ENCODE peak calls at places on chromosome 12, in ten cellular contexts. One of them, this sample, is unnamed.

GRCh38 chr12:121467638-121468403 is 67.9 kb downstream of the RNF34 start:
- DNase-seq in ovary: peak; percentile 36
- DNase-seq in A549: peak; percentile 25
- DNase-seq in body of pancreas: no peak
- DNase-seq in heart left ventricle: no peak
- DNase-seq in spleen: no peak
- DNase-seq in prostate gland: peak; percentile 17
- DNase-seq in tibial nerve: no peak
- DNase-seq in breast epithelium: no peak
- DNase-seq in IMR-90: no peak
- DNase-seq in this sample: no peak

GRCh38 chr12:89098390-89099102 is 253.8 kb downstream of the DUSP6 start:
- DNase-seq in body of pancreas: no peak
- DNase-seq in breast epithelium: no peak
- DNase-seq in tibial nerve: no peak
- DNase-seq in A549: no peak
- DNase-seq in ovary: no peak
- DNase-seq in IMR-90: peak; percentile 7
- DNase-seq in prostate gland: no peak
- DNase-seq in spleen: no peak
- DNase-seq in heart left ventricle: peak; percentile 45
- DNase-seq in this sample: peak; percentile 21

GRCh38 chr12:27289414-27289813 is 43.2 kb upstream of the BMAL2 start:
- DNase-seq in spleen: no peak
- DNase-seq in ovary: no peak
- DNase-seq in IMR-90: peak; percentile 20
- DNase-seq in tibial nerve: no peak
- DNase-seq in breast epithelium: no peak
- DNase-seq in A549: no peak
- DNase-seq in heart left ventricle: no peak
- DNase-seq in prostate gland: no peak
- DNase-seq in body of pancreas: no peak
- DNase-seq in this sample: no peak

GRCh38 chr12:48816148-48816854 is 2.0 kb upstream of the CACNB3 start:
- DNase-seq in prostate gland: peak; percentile 42
- DNase-seq in heart left ventricle: no peak
- DNase-seq in spleen: no peak
- DNase-seq in IMR-90: no peak
- DNase-seq in breast epithelium: no peak
- DNase-seq in body of pancreas: no peak
- DNase-seq in ovary: no peak
- DNase-seq in A549: no peak
- DNase-seq in tibial nerve: no peak
- DNase-seq in this sample: peak; percentile 40

GRCh38 chr12:123748661-123749060 is 13.4 kb upstream of the DNAH10 start:
- DNase-seq in tibial nerve: no peak
- DNase-seq in body of pancreas: no peak
- DNase-seq in IMR-90: peak; percentile 49
- DNase-seq in heart left ventricle: no peak
- DNase-seq in spleen: no peak
- DNase-seq in breast epithelium: no peak
- DNase-seq in A549: no peak
- DNase-seq in ovary: no peak
- DNase-seq in prostate gland: no peak
- DNase-seq in this sample: no peak

GRCh38 chr12:87801860-87802720 is 227.1 kb downstream of the C12orf50 start:
- DNase-seq in breast epithelium: no peak
- DNase-seq in IMR-90: no peak
- DNase-seq in body of pancreas: no peak
- DNase-seq in tibial nerve: no peak
- DNase-seq in prostate gland: no peak
- DNase-seq in spleen: no peak
- DNase-seq in A549: no peak
- DNase-seq in ovary: no peak
- DNase-seq in heart left ventricle: no peak
- DNase-seq in this sample: no peak

GRCh38 chr12:69476276-69477017 is 6.3 kb downstream of the FRS2 start:
- DNase-seq in breast epithelium: no peak
- DNase-seq in tibial nerve: no peak
- DNase-seq in prostate gland: no peak
- DNase-seq in IMR-90: no peak
- DNase-seq in heart left ventricle: no peak
- DNase-seq in A549: no peak
- DNase-seq in ovary: no peak
- DNase-seq in spleen: no peak
- DNase-seq in body of pancreas: no peak
- DNase-seq in this sample: no peak

GRCh38 chr12:121144416-121144914 is 11.8 kb downstream of the P2RX7 start:
- DNase-seq in prostate gland: no peak
- DNase-seq in body of pancreas: no peak
- DNase-seq in spleen: no peak
- DNase-seq in IMR-90: peak; percentile 46
- DNase-seq in tibial nerve: no peak
- DNase-seq in ovary: no peak
- DNase-seq in breast epithelium: no peak
- DNase-seq in heart left ventricle: no peak
- DNase-seq in A549: no peak
- DNase-seq in this sample: no peak

GRCh38 chr12:32995623-32996022 is 99.0 kb upstream of the PKP2 start:
- DNase-seq in tibial nerve: no peak
- DNase-seq in IMR-90: no peak
- DNase-seq in prostate gland: no peak
- DNase-seq in body of pancreas: no peak
- DNase-seq in A549: no peak
- DNase-seq in heart left ventricle: no peak
- DNase-seq in ovary: no peak
- DNase-seq in spleen: no peak
- DNase-seq in breast epithelium: no peak
- DNase-seq in this sample: no peak

GRCh38 chr12:127113945-127114344 is 1153.0 kb upstream of the TMEM132C start:
- DNase-seq in body of pancreas: no peak
- DNase-seq in A549: no peak
- DNase-seq in ovary: no peak
- DNase-seq in breast epithelium: no peak
- DNase-seq in heart left ventricle: no peak
- DNase-seq in prostate gland: no peak
- DNase-seq in spleen: no peak
- DNase-seq in IMR-90: no peak
- DNase-seq in tibial nerve: no peak
- DNase-seq in this sample: no peak

GRCh38 chr12:76450690-76451089 is 102.5 kb upstream of the BBS10 start:
- DNase-seq in spleen: no peak
- DNase-seq in body of pancreas: no peak
- DNase-seq in IMR-90: peak; percentile 46
- DNase-seq in A549: peak; percentile 59
- DNase-seq in ovary: no peak
- DNase-seq in breast epithelium: no peak
- DNase-seq in heart left ventricle: no peak
- DNase-seq in tibial nerve: no peak
- DNase-seq in prostate gland: no peak
- DNase-seq in this sample: peak; percentile 32

GRCh38 chr12:96500686-96501085 is 11.3 kb downstream of the CFAP54 start:
- DNase-seq in spleen: no peak
- DNase-seq in A549: no peak
- DNase-seq in breast epithelium: no peak
- DNase-seq in heart left ventricle: no peak
- DNase-seq in IMR-90: peak; percentile 40
- DNase-seq in ovary: no peak
- DNase-seq in prostate gland: no peak
- DNase-seq in tibial nerve: no peak
- DNase-seq in body of pancreas: no peak
- DNase-seq in this sample: no peak

DNA sequence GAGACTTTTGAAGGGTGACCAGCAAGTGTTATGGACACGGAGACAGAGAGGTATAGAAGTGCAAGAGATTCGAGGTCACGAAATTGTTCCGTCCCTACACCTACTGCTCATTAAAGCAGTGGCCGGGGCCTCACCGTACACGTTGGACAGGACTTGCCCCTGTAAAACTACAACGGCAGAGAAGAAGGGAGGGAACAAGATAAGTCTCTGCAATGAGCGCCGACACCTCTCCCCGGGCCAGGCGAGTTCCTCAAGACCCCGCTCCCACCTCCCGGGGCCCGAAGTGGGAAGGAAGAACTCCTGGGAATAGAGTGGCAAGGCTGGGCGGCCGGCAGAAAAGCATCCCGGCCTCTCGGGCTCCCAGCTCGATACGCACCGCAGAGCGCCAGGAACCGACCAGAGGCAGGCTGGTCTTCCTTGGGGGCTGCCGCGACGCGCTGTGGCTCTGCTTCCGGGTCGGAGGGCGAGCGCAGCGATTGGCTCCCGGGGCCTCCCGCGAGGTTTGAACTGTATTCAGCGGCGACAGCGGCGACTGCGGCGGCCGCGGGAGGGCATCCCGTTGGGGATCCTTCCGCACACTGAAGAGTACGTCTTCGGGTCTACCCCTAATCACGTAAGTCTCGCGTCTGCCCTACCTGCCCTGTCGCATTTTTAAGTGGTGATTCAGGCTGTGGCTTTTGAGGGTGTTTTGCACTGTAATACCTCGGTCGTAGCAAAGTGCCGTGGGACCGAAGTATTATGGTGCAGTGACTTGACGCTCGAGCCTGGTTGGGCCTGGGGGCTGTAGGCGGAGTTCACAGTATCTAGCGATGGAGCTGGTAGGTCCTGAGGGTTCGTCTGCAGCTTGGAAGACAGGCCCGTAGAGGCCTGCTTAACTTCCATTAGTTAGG is at the start of the genes NUP37 and PARPBP:
- DNase-seq in ovary: peak; percentile 86
- DNase-seq in breast epithelium: peak; percentile 85
- DNase-seq in A549: peak; percentile 84
- DNase-seq in heart left ventricle: peak; percentile 93
- DNase-seq in IMR-90: peak; percentile 81
- DNase-seq in tibial nerve: peak; percentile 81
- DNase-seq in spleen: peak; percentile 97
- DNase-seq in body of pancreas: peak; percentile 87
- DNase-seq in prostate gland: peak; percentile 77
- DNase-seq in this sample: peak; percentile 89
- TF ChIP-seq CTCF in ovary: no peak
- TF ChIP-seq CTCF in breast epithelium: peak; percentile 7
- TF ChIP-seq CTCF in A549: no peak
- TF ChIP-seq CTCF in heart left ventricle: no peak
- TF ChIP-seq CTCF in IMR-90: no peak
- TF ChIP-seq CTCF in tibial nerve: peak; percentile 37
- TF ChIP-seq CTCF in spleen: peak; percentile 43
- TF ChIP-seq CTCF in body of pancreas: peak; percentile 12
- TF ChIP-seq CTCF in prostate gland: no peak
- TF ChIP-seq CTCF in this sample: no peak

GRCh38 chr12:2683283-2684025 is 111.3 kb upstream of the FKBP4 start:
- DNase-seq in prostate gland: no peak
- DNase-seq in breast epithelium: no peak
- DNase-seq in tibial nerve: no peak
- DNase-seq in ovary: no peak
- DNase-seq in spleen: no peak
- DNase-seq in A549: no peak
- DNase-seq in body of pancreas: no peak
- DNase-seq in heart left ventricle: no peak
- DNase-seq in IMR-90: peak; percentile 30
- DNase-seq in this sample: no peak

GRCh38 chr12:2689393-2689792 is 105.4 kb upstream of the FKBP4 start:
- DNase-seq in prostate gland: no peak
- DNase-seq in A549: no peak
- DNase-seq in heart left ventricle: no peak
- DNase-seq in ovary: no peak
- DNase-seq in tibial nerve: no peak
- DNase-seq in IMR-90: no peak
- DNase-seq in body of pancreas: no peak
- DNase-seq in breast epithelium: peak; percentile 10
- DNase-seq in spleen: no peak
- DNase-seq in this sample: no peak

GRCh38 chr12:2687058-2687457 is 107.7 kb upstream of the FKBP4 start:
- DNase-seq in A549: no peak
- DNase-seq in breast epithelium: peak; percentile 15
- DNase-seq in body of pancreas: no peak
- DNase-seq in tibial nerve: no peak
- DNase-seq in spleen: no peak
- DNase-seq in prostate gland: no peak
- DNase-seq in heart left ventricle: no peak
- DNase-seq in IMR-90: no peak
- DNase-seq in ovary: no peak
- DNase-seq in this sample: no peak

GRCh38 chr12:2688381-2688881 is 106.3 kb upstream of the FKBP4 start:
- DNase-seq in tibial nerve: no peak
- DNase-seq in spleen: no peak
- DNase-seq in body of pancreas: no peak
- DNase-seq in A549: no peak
- DNase-seq in ovary: no peak
- DNase-seq in prostate gland: no peak
- DNase-seq in heart left ventricle: no peak
- DNase-seq in IMR-90: no peak
- DNase-seq in breast epithelium: peak; percentile 38
- DNase-seq in this sample: peak; percentile 78

GRCh38 chr12:2686280-2686646 is 108.5 kb upstream of the FKBP4 start:
- DNase-seq in prostate gland: no peak
- DNase-seq in breast epithelium: no peak
- DNase-seq in spleen: peak; percentile 49
- DNase-seq in A549: no peak
- DNase-seq in tibial nerve: no peak
- DNase-seq in body of pancreas: no peak
- DNase-seq in heart left ventricle: no peak
- DNase-seq in ovary: no peak
- DNase-seq in IMR-90: no peak
- DNase-seq in this sample: peak; percentile 23
- H3K27ac ChIP-seq in prostate gland: no peak overlapping the region
- H3K27ac ChIP-seq in breast epithelium: no peak overlapping the region
- H3K27ac ChIP-seq in spleen: no peak overlapping the region
- H3K27ac ChIP-seq in A549: no peak overlapping the region
- H3K27ac ChIP-seq in tibial nerve: no peak overlapping the region
- H3K27ac ChIP-seq in body of pancreas: no peak overlapping the region
- H3K27ac ChIP-seq in heart left ventricle: no peak overlapping the region
- H3K27ac ChIP-seq in ovary: no peak overlapping the region
- H3K27ac ChIP-seq in IMR-90: no peak overlapping the region
- H3K27ac ChIP-seq in this sample: no peak overlapping the region

DNA sequence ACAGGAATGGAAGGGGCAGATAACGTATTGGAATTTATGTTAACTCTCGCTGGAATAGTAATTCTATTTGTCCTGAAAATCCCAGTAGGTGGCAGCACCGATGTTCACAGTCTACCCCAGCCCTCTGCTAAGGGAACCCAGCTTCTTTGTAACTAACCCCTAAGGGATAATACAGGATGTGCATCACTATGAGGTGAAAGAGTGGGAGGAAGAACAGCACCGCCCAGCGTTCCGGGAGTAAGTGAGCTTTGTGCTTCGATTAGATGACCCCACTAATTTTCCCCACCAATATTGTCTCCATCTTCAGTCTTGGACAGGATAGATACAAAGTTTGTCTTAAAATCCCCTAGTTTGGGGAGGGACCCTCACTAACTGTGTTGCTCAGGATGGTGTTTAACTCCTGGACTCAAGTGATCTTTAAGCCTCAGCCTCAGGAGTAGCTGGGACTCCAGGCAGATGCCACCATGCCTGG is 2.7 kb downstream of the SLC2A3 start:
- DNase-seq in spleen: peak; percentile 85
- DNase-seq in heart left ventricle: peak; percentile 83
- DNase-seq in ovary: peak; percentile 83
- DNase-seq in prostate gland: peak; percentile 33
- DNase-seq in IMR-90: peak; percentile 96
- DNase-seq in breast epithelium: no peak
- DNase-seq in tibial nerve: peak; percentile 86
- DNase-seq in A549: peak; percentile 90
- DNase-seq in body of pancreas: peak; percentile 58
- DNase-seq in this sample: no peak
- TF ChIP-seq POLR2A in spleen: no peak
- TF ChIP-seq POLR2A in heart left ventricle: no peak
- TF ChIP-seq POLR2A in ovary: no peak
- TF ChIP-seq POLR2A in prostate gland: peak; percentile 15
- TF ChIP-seq POLR2A in IMR-90: peak; percentile 85
- TF ChIP-seq POLR2A in breast epithelium: peak; percentile 38
- TF ChIP-seq POLR2A in tibial nerve: no peak
- TF ChIP-seq POLR2A in A549: no peak
- TF ChIP-seq POLR2A in body of pancreas: peak; percentile 18
- TF ChIP-seq POLR2A in this sample: no peak

GRCh38 chr12:52279683-52280318 is 5.4 kb downstream of the KRT86 start:
- DNase-seq in A549: peak; percentile 39
- DNase-seq in body of pancreas: no peak
- DNase-seq in IMR-90: peak; percentile 13
- DNase-seq in heart left ventricle: no peak
- DNase-seq in prostate gland: no peak
- DNase-seq in breast epithelium: peak; percentile 33
- DNase-seq in ovary: no peak
- DNase-seq in spleen: peak; percentile 27
- DNase-seq in tibial nerve: no peak
- DNase-seq in this sample: no peak
- TF ChIP-seq CTCF in A549: no peak
- TF ChIP-seq CTCF in body of pancreas: no peak
- TF ChIP-seq CTCF in IMR-90: no peak
- TF ChIP-seq CTCF in heart left ventricle: no peak
- TF ChIP-seq CTCF in prostate gland: no peak
- TF ChIP-seq CTCF in breast epithelium: peak; percentile 17
- TF ChIP-seq CTCF in ovary: no peak
- TF ChIP-seq CTCF in spleen: no peak
- TF ChIP-seq CTCF in tibial nerve: no peak
- TF ChIP-seq CTCF in this sample: no peak

This sample was measured in upper lobe of left lung.